ENCODE peak calls at places on chromosomes 12 and 14, in six cellular contexts. One of them, this sample, is unnamed.

GRCh38 chr14:32545109-32545857 is 216.2 kb downstream of the AKAP6 start:
- DNase-seq in IMR-90: no peak
- DNase-seq in H9: no peak
- DNase-seq in mesenchymal stem cell: peak; percentile 36
- DNase-seq in neuronal stem cell: no peak
- DNase-seq in H1: no peak
- DNase-seq in this sample: no peak

GRCh38 chr12:129467289-129467688 is 436.5 kb downstream of the TMEM132D start:
- DNase-seq in IMR-90: no peak
- DNase-seq in H9: no peak
- DNase-seq in mesenchymal stem cell: no peak
- DNase-seq in neuronal stem cell: no peak
- DNase-seq in H1: no peak
- DNase-seq in this sample: peak; percentile 7

GRCh38 chr12:10214131-10214876 is 1.6 kb downstream of the GABARAPL1 start:
- DNase-seq in IMR-90: peak; percentile 72
- DNase-seq in H9: no peak
- DNase-seq in mesenchymal stem cell: peak; percentile 74
- DNase-seq in neuronal stem cell: no peak
- DNase-seq in H1: no peak
- DNase-seq in this sample: peak; percentile 78

GRCh38 chr12:20212658-20213387 is 155.5 kb upstream of the PDE3A start:
- DNase-seq in IMR-90: peak; percentile 98
- DNase-seq in H9: peak; percentile 93
- DNase-seq in mesenchymal stem cell: peak; percentile 99
- DNase-seq in neuronal stem cell: peak; percentile 96
- DNase-seq in H1: peak; percentile 69
- DNase-seq in this sample: peak; percentile 99

GRCh38 chr12:58711968-58712367 is 208.3 kb downstream of the LRIG3 start:
- DNase-seq in IMR-90: peak; percentile 80
- DNase-seq in H9: no peak
- DNase-seq in mesenchymal stem cell: peak; percentile 4
- DNase-seq in neuronal stem cell: no peak
- DNase-seq in H1: no peak
- DNase-seq in this sample: no peak

GRCh38 chr14:21825147-21825743 is 151.6 kb upstream of the OR4E1 start:
- DNase-seq in IMR-90: peak; percentile 4
- DNase-seq in H9: peak; percentile 69
- DNase-seq in mesenchymal stem cell: peak; percentile 11
- DNase-seq in neuronal stem cell: peak; percentile 17
- DNase-seq in H1: no peak
- DNase-seq in this sample: peak; percentile 87

GRCh38 chr12:54357802-54358619 is 6.3 kb downstream of the GPR84 start:
- DNase-seq in IMR-90: no peak
- DNase-seq in H9: peak; percentile 78
- DNase-seq in mesenchymal stem cell: peak; percentile 75
- DNase-seq in neuronal stem cell: no peak
- DNase-seq in H1: no peak
- DNase-seq in this sample: peak; percentile 82

GRCh38 chr14:63039800-63040380 is 5.4 kb downstream of the KCNH5 start:
- DNase-seq in IMR-90: peak; percentile 84
- DNase-seq in H9: no peak
- DNase-seq in mesenchymal stem cell: peak; percentile 39
- DNase-seq in neuronal stem cell: no peak
- DNase-seq in H1: no peak
- DNase-seq in this sample: peak; percentile 86

GRCh38 chr12:48998497-48999353 is 450 bp downstream of the DDN start:
- DNase-seq in IMR-90: peak; percentile 30
- DNase-seq in H9: peak; percentile 65
- DNase-seq in mesenchymal stem cell: peak; percentile 61
- DNase-seq in neuronal stem cell: no peak
- DNase-seq in H1: no peak
- DNase-seq in this sample: no peak

GRCh38 chr12:58358369-58358768 is 417.0 kb downstream of the ATP23 start:
- DNase-seq in IMR-90: no peak
- DNase-seq in H9: no peak
- DNase-seq in mesenchymal stem cell: no peak
- DNase-seq in neuronal stem cell: no peak
- DNase-seq in H1: no peak
- DNase-seq in this sample: no peak

GRCh38 chr12:12870454-12870853 is 20.9 kb upstream of the GPRC5A start:
- DNase-seq in IMR-90: peak; percentile 100
- DNase-seq in H9: no peak
- DNase-seq in mesenchymal stem cell: peak; percentile 96
- DNase-seq in neuronal stem cell: no peak
- DNase-seq in H1: no peak
- DNase-seq in this sample: peak; percentile 64

GRCh38 chr12:2548095-2548494 is 246.7 kb upstream of the FKBP4 start:
- DNase-seq in IMR-90: peak; percentile 4
- DNase-seq in H9: no peak
- DNase-seq in mesenchymal stem cell: no peak
- DNase-seq in neuronal stem cell: no peak
- DNase-seq in H1: no peak
- DNase-seq in this sample: peak; percentile 32

GRCh38 chr14:52397844-52398243 is 83.7 kb downstream of the PTGER2 start:
- DNase-seq in IMR-90: peak; percentile 49
- DNase-seq in H9: no peak
- DNase-seq in mesenchymal stem cell: no peak
- DNase-seq in neuronal stem cell: no peak
- DNase-seq in H1: no peak
- DNase-seq in this sample: no peak

GRCh38 chr12:120914794-120915193 is 10.6 kb upstream of the SPPL3 start:
- DNase-seq in IMR-90: no peak
- DNase-seq in H9: no peak
- DNase-seq in mesenchymal stem cell: no peak
- DNase-seq in neuronal stem cell: no peak
- DNase-seq in H1: no peak
- DNase-seq in this sample: no peak

GRCh38 chr12:81295286-81295685 is 217.4 kb downstream of the ACSS3 start:
- DNase-seq in IMR-90: no peak
- DNase-seq in H9: no peak
- DNase-seq in mesenchymal stem cell: no peak
- DNase-seq in neuronal stem cell: no peak
- DNase-seq in H1: no peak
- DNase-seq in this sample: no peak

DNA sequence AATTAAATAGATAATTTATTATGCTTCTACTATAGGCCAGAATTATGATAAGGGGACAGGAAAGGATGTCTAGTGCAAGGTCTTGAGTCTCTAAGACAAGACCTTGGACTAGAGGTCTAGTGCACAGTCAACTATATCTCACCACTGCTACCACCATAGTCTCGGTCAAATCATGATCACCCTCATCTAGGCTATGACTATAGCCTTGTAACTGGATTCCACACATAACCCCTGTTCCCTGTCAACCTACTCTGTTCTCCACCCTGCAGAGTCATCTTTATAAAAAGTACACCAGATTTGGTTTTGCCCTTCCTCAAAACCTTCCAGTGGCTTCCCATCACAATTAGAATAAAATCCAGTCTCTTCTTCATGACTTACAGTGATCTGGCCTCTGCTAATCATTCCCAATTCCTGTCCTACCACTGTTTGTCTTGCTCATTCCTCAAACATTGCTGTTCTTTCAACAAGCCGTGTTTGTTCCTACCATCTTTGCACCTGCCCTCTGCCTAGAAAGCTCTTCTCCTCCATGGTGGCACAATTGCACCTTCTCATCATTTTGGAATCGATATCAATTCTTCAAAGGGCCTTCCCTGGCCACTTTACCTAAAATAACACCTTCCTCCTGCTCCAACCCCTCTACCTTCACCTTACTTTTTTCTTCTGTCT is 169.4 kb downstream of the FOXN3 start:
- DNase-seq in IMR-90: no peak
- DNase-seq in H9: no peak
- DNase-seq in mesenchymal stem cell: no peak
- DNase-seq in neuronal stem cell: no peak
- DNase-seq in H1: no peak
- DNase-seq in this sample: no peak
- H2BK15ac ChIP-seq in IMR-90: no peak overlapping the region
- H2BK15ac ChIP-seq in H9: no peak overlapping the region
- H2BK15ac ChIP-seq in mesenchymal stem cell: no peak overlapping the region
- H2BK15ac ChIP-seq in neuronal stem cell: no peak overlapping the region
- H2BK15ac ChIP-seq in H1: no peak overlapping the region
- H2BK15ac ChIP-seq in this sample: no peak overlapping the region

DNA sequence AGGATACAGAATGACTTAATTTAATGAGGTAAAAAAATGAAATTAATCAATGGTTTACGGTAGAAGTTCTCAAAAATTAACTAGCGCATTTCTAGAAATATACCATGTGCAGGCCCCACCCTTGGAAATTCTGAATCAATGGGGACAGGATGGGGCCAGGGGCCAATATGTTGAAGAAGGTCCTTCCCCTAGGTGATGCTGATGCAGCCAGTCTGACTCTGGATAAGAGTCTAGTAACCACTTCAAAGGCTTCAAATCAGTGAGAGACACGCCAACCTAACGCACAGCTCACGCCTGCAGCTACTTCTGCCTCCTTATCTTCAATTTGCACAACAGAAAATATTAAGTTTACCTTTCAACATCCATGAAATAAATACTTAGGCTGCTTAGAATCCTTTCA is 14.9 kb downstream of the GIT2 start:
- DNase-seq in IMR-90: no peak
- DNase-seq in H9: no peak
- DNase-seq in mesenchymal stem cell: no peak
- DNase-seq in neuronal stem cell: no peak
- DNase-seq in H1: no peak
- DNase-seq in this sample: no peak
- H4K8ac ChIP-seq in IMR-90: no peak overlapping the region
- H4K8ac ChIP-seq in H9: no peak overlapping the region
- H4K8ac ChIP-seq in mesenchymal stem cell: no peak overlapping the region
- H4K8ac ChIP-seq in neuronal stem cell: no peak overlapping the region
- H4K8ac ChIP-seq in H1: no peak overlapping the region
- H4K8ac ChIP-seq in this sample: no peak overlapping the region

DNA sequence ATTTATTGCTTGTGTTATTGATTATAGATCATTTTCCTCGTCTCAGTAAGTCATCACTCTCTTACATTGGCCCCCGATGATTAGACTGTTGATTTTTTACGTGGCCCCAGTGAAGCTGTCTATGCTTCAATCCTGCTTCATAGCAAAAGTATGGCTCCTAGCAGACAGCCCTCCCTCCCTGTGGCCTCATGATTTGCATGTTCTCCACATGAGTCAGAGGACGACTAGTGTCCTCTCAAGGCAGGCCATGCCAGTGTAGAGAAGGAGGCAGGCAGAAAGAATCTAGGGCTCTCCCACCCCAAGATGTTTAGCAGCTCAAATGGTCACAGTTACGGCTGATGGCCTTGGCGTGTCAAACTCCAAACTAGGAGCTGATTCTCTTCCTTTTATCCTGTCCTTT is 59.6 kb downstream of the FIGNL2 start:
- DNase-seq in IMR-90: peak; percentile 80
- DNase-seq in H9: no peak
- DNase-seq in mesenchymal stem cell: peak; percentile 79
- DNase-seq in neuronal stem cell: no peak
- DNase-seq in H1: no peak
- DNase-seq in this sample: peak; percentile 47
- H2BK5ac ChIP-seq in IMR-90: peak overlapping the region; percentile 86
- H2BK5ac ChIP-seq in H9: no peak overlapping the region
- H2BK5ac ChIP-seq in mesenchymal stem cell: no peak overlapping the region
- H2BK5ac ChIP-seq in neuronal stem cell: no peak overlapping the region
- H2BK5ac ChIP-seq in H1: no peak overlapping the region
- H2BK5ac ChIP-seq in this sample: no peak overlapping the region

GRCh38 chr14:26130690-26131089 is 467.1 kb downstream of the NOVA1 start:
- DNase-seq in IMR-90: no peak
- DNase-seq in H9: no peak
- DNase-seq in mesenchymal stem cell: no peak
- DNase-seq in neuronal stem cell: no peak
- DNase-seq in H1: no peak
- DNase-seq in this sample: no peak

GRCh38 chr14:26137161-26137560 is 460.7 kb downstream of the NOVA1 start:
- DNase-seq in IMR-90: no peak
- DNase-seq in H9: no peak
- DNase-seq in mesenchymal stem cell: no peak
- DNase-seq in neuronal stem cell: no peak
- DNase-seq in H1: no peak
- DNase-seq in this sample: no peak

GRCh38 chr14:26128931-26129674 is 468.7 kb downstream of the NOVA1 start:
- DNase-seq in IMR-90: no peak
- DNase-seq in H9: no peak
- DNase-seq in mesenchymal stem cell: no peak
- DNase-seq in neuronal stem cell: no peak
- DNase-seq in H1: no peak
- DNase-seq in this sample: no peak

GRCh38 chr14:26132061-26132460 is 465.8 kb downstream of the NOVA1 start:
- DNase-seq in IMR-90: no peak
- DNase-seq in H9: no peak
- DNase-seq in mesenchymal stem cell: no peak
- DNase-seq in neuronal stem cell: no peak
- DNase-seq in H1: no peak
- DNase-seq in this sample: no peak
- H2BK15ac ChIP-seq in IMR-90: no peak overlapping the region
- H2BK15ac ChIP-seq in H9: no peak overlapping the region
- H2BK15ac ChIP-seq in mesenchymal stem cell: no peak overlapping the region
- H2BK15ac ChIP-seq in neuronal stem cell: no peak overlapping the region
- H2BK15ac ChIP-seq in H1: no peak overlapping the region
- H2BK15ac ChIP-seq in this sample: no peak overlapping the region

GRCh38 chr12:114682101-114682919 is 1.7 kb downstream of the TBX3 start:
- DNase-seq in IMR-90: no peak
- DNase-seq in H9: no peak
- DNase-seq in mesenchymal stem cell: no peak
- DNase-seq in neuronal stem cell: no peak
- DNase-seq in H1: no peak
- DNase-seq in this sample: no peak
- H4K8ac ChIP-seq in IMR-90: peak overlapping the region; percentile 57
- H4K8ac ChIP-seq in H9: no peak overlapping the region
- H4K8ac ChIP-seq in mesenchymal stem cell: peak overlapping the region; percentile 67
- H4K8ac ChIP-seq in neuronal stem cell: no peak overlapping the region
- H4K8ac ChIP-seq in H1: no peak overlapping the region
- H4K8ac ChIP-seq in this sample: no peak overlapping the region

GRCh38 chr14:68249534-68250517 is 430.2 kb downstream of the RAD51B start:
- DNase-seq in IMR-90: peak; percentile 74
- DNase-seq in H9: no peak
- DNase-seq in mesenchymal stem cell: peak; percentile 66
- DNase-seq in neuronal stem cell: no peak
- DNase-seq in H1: no peak
- DNase-seq in this sample: no peak
- H2BK5ac ChIP-seq in IMR-90: peak overlapping the region; percentile 59
- H2BK5ac ChIP-seq in H9: no peak overlapping the region
- H2BK5ac ChIP-seq in mesenchymal stem cell: no peak overlapping the region
- H2BK5ac ChIP-seq in neuronal stem cell: no peak overlapping the region
- H2BK5ac ChIP-seq in H1: no peak overlapping the region
- H2BK5ac ChIP-seq in this sample: no peak overlapping the region

DNA sequence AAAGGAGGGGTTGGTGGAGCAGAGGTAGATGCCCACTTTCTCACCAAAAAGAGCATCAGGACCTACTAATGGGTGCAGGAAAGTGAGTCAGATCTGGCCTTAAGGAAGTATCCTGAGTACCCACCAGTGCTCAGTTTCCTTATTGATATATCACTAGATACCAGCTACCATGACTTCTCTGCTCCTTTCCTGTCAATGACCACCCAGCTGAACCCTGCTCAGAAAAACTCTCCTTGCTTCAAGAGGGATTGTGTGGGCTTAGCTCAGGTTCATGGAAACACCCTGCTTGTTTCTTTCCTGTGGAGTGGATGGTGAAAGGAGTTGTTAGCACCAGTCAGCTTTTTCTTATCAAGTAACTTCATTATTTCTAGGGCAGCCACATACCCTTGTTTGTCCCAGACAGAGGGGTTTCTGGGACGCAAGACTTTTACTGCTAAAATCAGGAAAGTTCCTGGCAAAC is 54.6 kb upstream of the DYRK2 start:
- DNase-seq in IMR-90: no peak
- DNase-seq in H9: no peak
- DNase-seq in mesenchymal stem cell: no peak
- DNase-seq in neuronal stem cell: no peak
- DNase-seq in H1: no peak
- DNase-seq in this sample: no peak
- H2BK15ac ChIP-seq in IMR-90: no peak overlapping the region
- H2BK15ac ChIP-seq in H9: no peak overlapping the region
- H2BK15ac ChIP-seq in mesenchymal stem cell: no peak overlapping the region
- H2BK15ac ChIP-seq in neuronal stem cell: no peak overlapping the region
- H2BK15ac ChIP-seq in H1: no peak overlapping the region
- H2BK15ac ChIP-seq in this sample: no peak overlapping the region